ENCODE peak calls at places on chromosomes 16 and 17, in four cellular contexts. K, H, C and I are unnamed samples.

GRCh38 chr16:72094266-72094610 is 591 bp downstream of the DHX38 start:
- DNase-seq in H (peak; percentile 28), C (no peak), K (no peak), I (no peak)

GRCh38 chr17:60513014-60513413 is 13.0 kb downstream of the APPBP2 start:
- DNase-seq in K (no peak), C (no peak), H (no peak), I (no peak)

GRCh38 chr17:2416010-2416734 is 15.3 kb upstream of the MNT start:
- DNase-seq in C (peak; percentile 63), H (peak; percentile 94), K (no peak), I (peak; percentile 74)

GRCh38 chr17:70613681-70614080 is 444.3 kb downstream of the KCNJ2 start:
- DNase-seq in K (no peak), H (no peak), C (no peak), I (no peak)

GRCh38 chr17:63442549-63443035 is 3.5 kb downstream of the CYB561 start:
- DNase-seq in C (no peak), H (no peak), K (no peak), I (peak; percentile 97)

GRCh38 chr16:19393226-19394074 is 24.2 kb upstream of the TMC5 start:
- DNase-seq in K (no peak), H (peak; percentile 81), C (no peak), I (no peak)

GRCh38 chr17:956905-957304 is 22.7 kb downstream of the NXN start:
- DNase-seq in H (no peak), K (no peak), C (no peak), I (no peak)

GRCh38 chr17:72467841-72468653 is 347.2 kb downstream of the SOX9 start:
- DNase-seq in C (no peak), K (no peak), H (peak; percentile 88), I (no peak)

GRCh38 chr17:80026359-80027042 is 9.2 kb downstream of the TBC1D16 start:
- DNase-seq in C (no peak), K (no peak), H (peak; percentile 53), I (no peak)

GRCh38 chr16:69448470-69449193 is 24.2 kb downstream of the CYB5B start:
- DNase-seq in K (no peak), H (no peak), C (no peak), I (no peak)

GRCh38 chr17:7707858-7708750 is 3.1 kb downstream of the EFNB3 start:
- DNase-seq in C (no peak), K (no peak), H (no peak), I (no peak)

GRCh38 chr16:49745434-49745833 is 110.5 kb downstream of the ZNF423 start:
- DNase-seq in H (no peak), C (no peak), K (no peak), I (no peak)

GRCh38 chr17:27466748-27467375 is 10.6 kb downstream of the KSR1 start:
- DNase-seq in K (no peak), H (no peak), C (no peak), I (no peak)

GRCh38 chr16:86089986-86090385 is 191.0 kb downstream of the IRF8 start:
- DNase-seq in H (no peak), C (no peak), K (no peak), I (no peak)

GRCh38 chr16:1580956-1581355 is 30.9 kb downstream of the IFT140 start:
- DNase-seq in K (no peak), H (peak; percentile 64), C (no peak), I (no peak)

GRCh38 chr17:44417553-44417952 is 28.1 kb upstream of the ITGA2B start:
- DNase-seq in H (no peak), K (no peak), C (no peak), I (no peak)

GRCh38 chr16:53530046-53530445 is 27.0 kb upstream of the AKTIP start:
- DNase-seq in K (no peak), C (no peak), H (no peak), I (no peak)

GRCh38 chr16:1183235-1183907 is 30.5 kb downstream of the CACNA1H start:
- DNase-seq in K (no peak), H (peak; percentile 47), C (no peak), I (peak; percentile 77)

GRCh38 chr17:7183433-7184090 is 4.4 kb upstream of the ASGR1 start:
- DNase-seq in K (no peak), C (no peak), H (no peak), I (no peak)

GRCh38 chr16:77472262-77472661 is 37.4 kb upstream of the ADAMTS18 start:
- DNase-seq in H (no peak), K (no peak), C (no peak), I (no peak)

GRCh38 chr16:53090591-53091507 is 36.1 kb downstream of the CHD9 start:
- DNase-seq in K (peak; percentile 89), C (no peak), H (peak; percentile 79), I (no peak)

GRCh38 chr17:44187131-44187899 is 543 bp downstream of the TMUB2 start:
- DNase-seq in C (peak; percentile 43), K (no peak), H (no peak), I (no peak)

GRCh38 chr17:2400474-2400866 is 390 bp downstream of the MNT start:
- DNase-seq in K (no peak), C (peak; percentile 31), H (peak; percentile 70), I (peak; percentile 44)

GRCh38 chr17:53722407-53722806 is 100.3 kb upstream of the KIF2B start:
- DNase-seq in K (no peak), H (no peak), C (no peak), I (no peak)

GRCh38 chr16:87613961-87614360 is 11.7 kb downstream of the JPH3 start:
- DNase-seq in K (no peak), C (no peak), H (no peak), I (no peak)

GRCh38 chr16:56988161-56988947 is 1.0 kb upstream of the NLRC5 start:
- DNase-seq in H (no peak), K (peak; percentile 61), C (no peak), I (no peak)

GRCh38 chr16:70725024-70725911 is 39.4 kb upstream of the MTSS2 start:
- DNase-seq in C (no peak), K (no peak), H (no peak), I (no peak)

GRCh38 chr16:75928295-75928694 is 202.0 kb upstream of the CPHXL start:
- DNase-seq in K (no peak), H (no peak), C (no peak), I (no peak)

GRCh38 chr17:76326306-76326705 is 18.2 kb upstream of the QRICH2 start:
- DNase-seq in K (no peak), C (no peak), H (no peak), I (no peak)

GRCh38 chr16:50313596-50314483 is 47.5 kb downstream of the ADCY7 start:
- DNase-seq in C (peak; percentile 27), H (no peak), K (peak; percentile 59), I (no peak)

GRCh38 chr17:2138768-2139167 is 83.9 kb downstream of the HIC1 start:
- DNase-seq in H (peak; percentile 56), K (no peak), C (no peak), I (peak; percentile 77)

GRCh38 chr17:82931696-82932060 is 91.9 kb upstream of the ZNF750 start:
- DNase-seq in C (no peak), K (no peak), H (peak; percentile 26), I (peak; percentile 34)

GRCh38 chr17:7745748-7746470 is 28.4 kb downstream of the DNAH2 start:
- DNase-seq in H (no peak), C (no peak), K (peak; percentile 7), I (no peak)

GRCh38 chr16:50253511-50253903 is 12.8 kb upstream of the ADCY7 start:
- DNase-seq in C (no peak), K (no peak), H (no peak), I (no peak)